ENCODE peak calls at places on chromosomes 4 and X, in ten cellular contexts. F is stimulated activated CD4-positive, alpha-beta T cell treated with anti-CD3 and anti-CD28 coated beads, Interleukin-4, amount 100 ng/mL, for 48 hours; K is cardiac fibroblast; H is CD8-positive, alpha-beta T cell; Q is GM03348; D is body of pancreas; N is Caco-2; I is EL; T is activated CD4-positive, alpha-beta T cell treated with anti-CD3 and anti-CD28 coated beads, Interleukin-2, amount 10 ng/mL, durations not matched to agents 7 days and 5 days; V is NCI-H460. J is an unnamed sample.

GRCh38 chr4:39626261-39626660 is 12.4 kb downstream of the SMIM14 start:
- DNase-seq in F (no peak), K (no peak), H (no peak), Q (no peak), D (no peak), N (no peak), I (no peak), T (no peak), V (no peak), J (no peak)

GRCh38 chrX:131792356-131792749 is 230.7 kb upstream of the STK26 start:
- DNase-seq in F (no peak), K (no peak), H (no peak), Q (no peak), D (no peak), N (no peak), I (no peak), T (no peak), V (no peak), J (peak; percentile 47)

GRCh38 chr4:121016630-121017029 is 55.7 kb downstream of the NDNF start:
- DNase-seq in F (no peak), K (no peak), H (no peak), Q (no peak), D (no peak), N (peak; percentile 18), I (no peak), T (no peak), V (no peak), J (no peak)

GRCh38 chr4:14165253-14165942 is 537.9 kb upstream of the BOD1L1 start:
- DNase-seq in F (no peak), K (no peak), H (no peak), Q (no peak), D (no peak), N (no peak), I (no peak), T (no peak), V (no peak), J (no peak)

GRCh38 chr4:83267121-83267834 is 17.3 kb downstream of the COQ2 start:
- DNase-seq in F (no peak), K (peak; percentile 90), H (no peak), Q (no peak), D (no peak), N (no peak), I (peak; percentile 71), T (no peak), V (no peak), J (peak; percentile 44)

GRCh38 chrX:28552882-28553829 is 34.1 kb upstream of the IL1RAPL1 start:
- DNase-seq in F (no peak), K (no peak), H (no peak), Q (no peak), D (no peak), N (no peak), I (no peak), T (no peak), V (no peak), J (no peak)

GRCh38 chr4:26176621-26177121 is 144.1 kb upstream of the RBPJ start:
- DNase-seq in F (no peak), K (peak; percentile 71), H (no peak), Q (peak; percentile 80), D (no peak), N (no peak), I (peak; percentile 50), T (no peak), V (no peak), J (no peak)

GRCh38 chrX:1196436-1196835 is 16.0 kb downstream of the CRLF2 start:
- DNase-seq in F (no peak), K (no peak), H (no peak), Q (no peak), D (no peak), N (no peak), I (no peak), T (no peak), V (no peak), J (no peak)

GRCh38 chr4:3098346-3098745 is 23.9 kb downstream of the HTT start:
- DNase-seq in F (no peak), K (no peak), H (no peak), Q (no peak), D (no peak), N (no peak), I (no peak), T (no peak), V (no peak), J (no peak)

GRCh38 chrX:7574325-7574724 is 268.6 kb upstream of the VCX start:
- DNase-seq in F (no peak), K (no peak), H (no peak), Q (peak; percentile 1), D (no peak), N (peak; percentile 42), I (peak; percentile 11), T (no peak), V (no peak), J (no peak)

GRCh38 chr4:132642196-132642817 is 506.8 kb upstream of the PCDH10 start:
- DNase-seq in F (no peak), K (peak; percentile 65), H (no peak), Q (no peak), D (peak; percentile 12), N (peak; percentile 42), I (peak; percentile 15), T (no peak), V (peak; percentile 37), J (peak; percentile 12)

GRCh38 chr4:6071959-6072720 is 53.9 kb upstream of the C4orf50 start:
- DNase-seq in F (no peak), K (no peak), H (no peak), Q (no peak), D (peak; percentile 20), N (no peak), I (no peak), T (no peak), V (no peak), J (no peak)

GRCh38 chr4:88763075-88763474 is 65.4 kb upstream of the NAP1L5 start:
- DNase-seq in F (no peak), K (no peak), H (no peak), Q (no peak), D (no peak), N (no peak), I (no peak), T (no peak), V (no peak), J (no peak)

GRCh38 chr4:27184508-27185155 is 324.0 kb downstream of the STIM2 start:
- DNase-seq in F (no peak), K (no peak), H (no peak), Q (no peak), D (no peak), N (no peak), I (no peak), T (no peak), V (no peak), J (no peak)

GRCh38 chr4:156169011-156169410 is 215.3 kb upstream of the CTSO start:
- DNase-seq in F (no peak), K (peak; percentile 88), H (no peak), Q (peak; percentile 67), D (no peak), N (peak; percentile 43), I (peak; percentile 90), T (no peak), V (peak; percentile 48), J (peak; percentile 4)